ENCODE peak calls at places on chromosomes 16 and 17, in ten cellular contexts. Z is mesenchymal stem cell, S is GM12865, C is cardiac fibroblast, X is stomach, W is psoas muscle, F is HepG2, O is thoracic aorta, Y is neuronal stem cell, K is PC-3. I is an unnamed sample.

GRCh38 chr16:85707528-85708095 is 18.9 kb upstream of the GINS2 start:
- DNase-seq in Z (no peak), S (no peak), C (no peak), X (no peak), W (no peak), F (no peak), O (no peak), Y (no peak), K (no peak), I (no peak)

GRCh38 chr17:19537116-19537515 is 3.5 kb downstream of the SLC47A1 start:
- DNase-seq in Z (no peak), S (no peak), C (no peak), X (no peak), W (no peak), F (no peak), O (no peak), Y (no peak), K (no peak), I (no peak)

GRCh38 chr17:57880086-57880456 is 30.2 kb upstream of the MRPS23 start:
- DNase-seq in Z (no peak), S (no peak), C (no peak), X (no peak), W (no peak), F (no peak), O (no peak), Y (no peak), K (peak; percentile 63), I (no peak)

GRCh38 chr17:45284176-45285140 is 22.6 kb upstream of the SPATA32 start:
- DNase-seq in Z (no peak), S (peak; percentile 61), C (no peak), X (peak; percentile 68), W (peak; percentile 80), F (no peak), O (no peak), Y (no peak), K (peak; percentile 32), I (no peak)

GRCh38 chr16:17082126-17082882 is 388.5 kb downstream of the XYLT1 start:
- DNase-seq in Z (no peak), S (no peak), C (no peak), X (no peak), W (no peak), F (no peak), O (no peak), Y (no peak), K (no peak), I (no peak)

GRCh38 chr17:14464741-14465140 is 163.9 kb downstream of the HS3ST3B1 start:
- DNase-seq in Z (peak; percentile 51), S (no peak), C (peak; percentile 31), X (no peak), W (no peak), F (no peak), O (no peak), Y (no peak), K (peak; percentile 14), I (peak; percentile 38)

GRCh38 chr16:74999208-74999682 is 421 bp downstream of the ZNRF1 start:
- DNase-seq in Z (peak; percentile 24), S (peak; percentile 31), C (peak; percentile 11), X (no peak), W (peak; percentile 49), F (no peak), O (no peak), Y (peak; percentile 29), K (no peak), I (peak; percentile 29)

GRCh38 chr16:50335198-50335958 is 33.4 kb downstream of the BRD7 start:
- DNase-seq in Z (peak; percentile 52), S (peak; percentile 90), C (peak; percentile 43), X (no peak), W (no peak), F (no peak), O (no peak), Y (no peak), K (no peak), I (peak; percentile 66)

GRCh38 chr17:57906910-57907309 is 48.3 kb downstream of the CUEDC1 start:
- DNase-seq in Z (peak; percentile 51), S (peak; percentile 14), C (no peak), X (no peak), W (no peak), F (peak; percentile 88), O (no peak), Y (no peak), K (no peak), I (no peak)

GRCh38 chr17:34720760-34721159 is 141.4 kb downstream of the TMEM132E start:
- DNase-seq in Z (no peak), S (no peak), C (no peak), X (no peak), W (no peak), F (no peak), O (no peak), Y (no peak), K (peak; percentile 58), I (no peak)

GRCh38 chr17:80859004-80859941 is 132.4 kb upstream of the CHMP6 start:
- DNase-seq in Z (peak; percentile 27), S (no peak), C (peak; percentile 90), X (peak; percentile 75), W (peak; percentile 80), F (no peak), O (peak; percentile 28), Y (no peak), K (peak; percentile 87), I (peak; percentile 83)

GRCh38 chr17:48539177-48539576 is 5.7 kb downstream of the HOXB2 start:
- DNase-seq in Z (peak; percentile 97), S (no peak), C (peak; percentile 82), X (no peak), W (no peak), F (no peak), O (no peak), Y (no peak), K (peak; percentile 57), I (no peak)

GRCh38 chr17:78317817-78318400 is 42.0 kb downstream of the SOCS3 start:
- DNase-seq in Z (no peak), S (no peak), C (no peak), X (no peak), W (no peak), F (no peak), O (no peak), Y (no peak), K (no peak), I (no peak)

GRCh38 chr17:78315355-78316114 is 44.3 kb downstream of the SOCS3 start:
- DNase-seq in Z (peak; percentile 96), S (peak; percentile 57), C (peak; percentile 94), X (peak; percentile 79), W (peak; percentile 85), F (peak; percentile 45), O (peak; percentile 84), Y (no peak), K (peak; percentile 99), I (peak; percentile 90)

GRCh38 chr17:78314683-78315354 is 45.1 kb downstream of the SOCS3 start:
- DNase-seq in Z (peak; percentile 32), S (no peak), C (no peak), X (no peak), W (no peak), F (no peak), O (no peak), Y (no peak), K (no peak), I (no peak)

GRCh38 chr17:78316867-78317816 is 42.7 kb downstream of the SOCS3 start:
- DNase-seq in Z (peak; percentile 86), S (no peak), C (no peak), X (peak; percentile 65), W (no peak), F (peak; percentile 66), O (no peak), Y (no peak), K (peak; percentile 50), I (peak; percentile 61)

DNA sequence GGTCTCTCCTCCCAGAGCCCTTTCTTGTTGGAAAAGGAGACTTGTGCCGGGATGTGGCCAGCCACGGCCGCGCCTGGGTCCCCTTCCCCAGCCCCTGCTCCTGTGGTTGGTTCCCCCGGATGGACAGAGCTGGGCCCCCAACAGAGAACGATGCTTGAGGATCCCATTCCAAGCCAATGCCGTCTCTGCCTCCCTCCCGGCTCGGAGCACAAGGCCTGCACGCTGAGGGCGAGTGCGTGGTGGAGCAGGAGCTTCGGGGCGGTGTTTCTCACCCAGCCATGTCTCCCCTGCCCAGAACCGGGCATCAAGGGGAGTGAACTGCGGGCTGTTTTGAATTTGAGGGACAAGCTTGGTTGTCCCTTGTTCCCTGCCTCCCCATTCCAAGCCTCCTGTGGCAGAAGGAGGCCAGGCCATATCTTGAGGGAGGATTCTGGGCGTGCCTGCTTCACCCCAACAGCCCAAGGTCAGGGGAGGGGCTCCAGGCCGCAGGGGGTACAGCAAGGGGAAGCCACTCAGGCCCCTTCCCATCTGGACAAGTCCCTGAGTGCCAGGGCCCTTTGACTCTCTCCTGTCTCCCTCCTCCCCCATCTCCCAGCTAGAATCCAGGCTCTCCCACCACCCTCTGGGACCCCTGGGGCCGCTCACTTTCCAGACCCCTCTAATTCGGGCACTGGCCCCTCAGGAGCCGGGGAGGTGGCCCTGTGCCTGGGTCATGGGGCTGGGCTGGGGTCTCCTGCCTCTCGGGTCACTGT is 43.6 kb downstream of the SOCS3 start:
- DNase-seq in Z (no peak), S (no peak), C (no peak), X (no peak), W (no peak), F (no peak), O (no peak), Y (no peak), K (no peak), I (no peak)
- H3K4me3 ChIP-seq in Z (peak overlapping the region; percentile 59), S (no peak overlapping the region), C (peak overlapping the region; percentile 30), X (peak overlapping the region; percentile 27), W (no peak overlapping the region), F (peak overlapping the region; percentile 22), O (peak overlapping the region; percentile 56), Y (no peak overlapping the region), K (peak overlapping the region; percentile 36), I (no peak overlapping the region)

GRCh38 chr17:61396586-61397085 is 3.0 kb upstream of the TBX2 start:
- DNase-seq in Z (peak; percentile 46), S (no peak), C (peak; percentile 36), X (no peak), W (no peak), F (no peak), O (no peak), Y (no peak), K (no peak), I (no peak)
- H3K4me3 ChIP-seq in Z (peak overlapping the region; percentile 70), S (no peak overlapping the region), C (peak overlapping the region; percentile 72), X (peak overlapping the region; percentile 75), W (peak overlapping the region; percentile 77), F (no peak overlapping the region), O (peak overlapping the region; percentile 87), Y (peak overlapping the region; percentile 47), K (peak overlapping the region; percentile 72), I (peak overlapping the region; percentile 42)

DNA sequence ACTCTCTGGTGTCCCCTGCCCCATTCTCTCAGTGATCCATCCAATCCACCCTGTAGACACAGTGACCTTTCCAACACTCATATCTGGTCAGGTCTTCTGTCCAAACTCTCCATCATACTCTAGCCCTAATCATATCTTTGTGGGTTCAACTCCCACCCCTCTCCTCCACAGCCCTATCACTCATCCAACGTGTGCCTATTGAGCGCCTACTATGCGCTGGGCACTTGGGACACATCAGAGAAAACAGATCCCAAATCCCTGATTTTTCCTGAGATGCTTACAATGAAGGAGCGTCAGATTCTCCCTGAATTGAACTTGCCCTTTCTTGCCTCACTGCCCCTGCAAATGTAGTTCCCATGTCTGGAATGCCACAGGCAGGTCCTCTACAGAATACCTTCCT is 1.8 kb downstream of the DCTPP1 start:
- DNase-seq in Z (no peak), S (no peak), C (no peak), X (no peak), W (no peak), F (no peak), O (no peak), Y (no peak), K (no peak), I (no peak)
- H3K4me3 ChIP-seq in Z (no peak overlapping the region), S (no peak overlapping the region), C (no peak overlapping the region), X (no peak overlapping the region), W (no peak overlapping the region), F (no peak overlapping the region), O (no peak overlapping the region), Y (no peak overlapping the region), K (peak overlapping the region; percentile 87), I (no peak overlapping the region)

GRCh38 chr17:31390748-31391495 is 553 bp upstream of the RAB11FIP4 start:
- DNase-seq in Z (peak; percentile 9), S (no peak), C (no peak), X (peak; percentile 23), W (no peak), F (no peak), O (no peak), Y (no peak), K (no peak), I (no peak)
- H3K4me3 ChIP-seq in Z (peak overlapping the region; percentile 33), S (no peak overlapping the region), C (no peak overlapping the region), X (peak overlapping the region; percentile 59), W (peak overlapping the region; percentile 60), F (no peak overlapping the region), O (peak overlapping the region; percentile 66), Y (peak overlapping the region; percentile 76), K (no peak overlapping the region), I (peak overlapping the region; percentile 35)